ENCODE peak calls at places on chromosomes 4 and X, in ten cellular contexts. One of them, this sample, is unnamed.

GRCh38 chr4:185726931-185727330 is 85.1 kb downstream of the SORBS2 start:
- DNase-seq in RPMI7951: peak; percentile 25
- DNase-seq in Karpas-422: no peak
- DNase-seq in stomach: no peak
- DNase-seq in nucleus accumbens: no peak
- DNase-seq in RKO: no peak
- DNase-seq in right atrium auricular region: no peak
- DNase-seq in cardiac fibroblast: no peak
- DNase-seq in esophagus squamous epithelium: no peak
- DNase-seq in COR-L47: no peak
- DNase-seq in this sample: no peak

GRCh38 chr4:10506077-10506476 is 48.9 kb upstream of the ZNF518B start:
- DNase-seq in RPMI7951: no peak
- DNase-seq in Karpas-422: peak; percentile 41
- DNase-seq in stomach: no peak
- DNase-seq in nucleus accumbens: no peak
- DNase-seq in RKO: no peak
- DNase-seq in right atrium auricular region: no peak
- DNase-seq in cardiac fibroblast: no peak
- DNase-seq in esophagus squamous epithelium: no peak
- DNase-seq in COR-L47: no peak
- DNase-seq in this sample: peak; percentile 2

GRCh38 chr4:168487821-168488162 is 7.5 kb upstream of the DDX60L start:
- DNase-seq in RPMI7951: no peak
- DNase-seq in Karpas-422: no peak
- DNase-seq in stomach: no peak
- DNase-seq in nucleus accumbens: no peak
- DNase-seq in RKO: no peak
- DNase-seq in right atrium auricular region: no peak
- DNase-seq in cardiac fibroblast: no peak
- DNase-seq in esophagus squamous epithelium: no peak
- DNase-seq in COR-L47: no peak
- DNase-seq in this sample: no peak

GRCh38 chr4:16757080-16757521 is 141.3 kb downstream of the LDB2 start:
- DNase-seq in RPMI7951: peak; percentile 39
- DNase-seq in Karpas-422: no peak
- DNase-seq in stomach: no peak
- DNase-seq in nucleus accumbens: no peak
- DNase-seq in RKO: no peak
- DNase-seq in right atrium auricular region: no peak
- DNase-seq in cardiac fibroblast: peak; percentile 37
- DNase-seq in esophagus squamous epithelium: no peak
- DNase-seq in COR-L47: no peak
- DNase-seq in this sample: no peak

GRCh38 chrX:1521459-1521956 is 15.5 kb downstream of the P2RY8 start:
- DNase-seq in RPMI7951: no peak
- DNase-seq in Karpas-422: peak; percentile 97
- DNase-seq in stomach: no peak
- DNase-seq in nucleus accumbens: no peak
- DNase-seq in RKO: no peak
- DNase-seq in right atrium auricular region: peak; percentile 58
- DNase-seq in cardiac fibroblast: no peak
- DNase-seq in esophagus squamous epithelium: peak; percentile 44
- DNase-seq in COR-L47: no peak
- DNase-seq in this sample: peak; percentile 99

GRCh38 chr4:140450352-140450751 is 22.9 kb upstream of the CLGN start:
- DNase-seq in RPMI7951: no peak
- DNase-seq in Karpas-422: no peak
- DNase-seq in stomach: no peak
- DNase-seq in nucleus accumbens: no peak
- DNase-seq in RKO: no peak
- DNase-seq in right atrium auricular region: no peak
- DNase-seq in cardiac fibroblast: no peak
- DNase-seq in esophagus squamous epithelium: no peak
- DNase-seq in COR-L47: no peak
- DNase-seq in this sample: no peak

GRCh38 chrX:103554687-103555417 is 30.5 kb upstream of the TCEAL4 start:
- DNase-seq in RPMI7951: no peak
- DNase-seq in Karpas-422: peak; percentile 89
- DNase-seq in stomach: peak; percentile 56
- DNase-seq in nucleus accumbens: peak; percentile 26
- DNase-seq in RKO: no peak
- DNase-seq in right atrium auricular region: no peak
- DNase-seq in cardiac fibroblast: no peak
- DNase-seq in esophagus squamous epithelium: no peak
- DNase-seq in COR-L47: no peak
- DNase-seq in this sample: peak; percentile 78

GRCh38 chr4:10113362-10114047 is 3.1 kb downstream of the WDR1 start:
- DNase-seq in RPMI7951: no peak
- DNase-seq in Karpas-422: no peak
- DNase-seq in stomach: no peak
- DNase-seq in nucleus accumbens: no peak
- DNase-seq in RKO: no peak
- DNase-seq in right atrium auricular region: no peak
- DNase-seq in cardiac fibroblast: no peak
- DNase-seq in esophagus squamous epithelium: no peak
- DNase-seq in COR-L47: no peak
- DNase-seq in this sample: no peak

GRCh38 chr4:53233396-53233795 is 132.5 kb downstream of the SCFD2 start:
- DNase-seq in RPMI7951: no peak
- DNase-seq in Karpas-422: peak; percentile 5
- DNase-seq in stomach: no peak
- DNase-seq in nucleus accumbens: no peak
- DNase-seq in RKO: no peak
- DNase-seq in right atrium auricular region: no peak
- DNase-seq in cardiac fibroblast: peak; percentile 31
- DNase-seq in esophagus squamous epithelium: no peak
- DNase-seq in COR-L47: no peak
- DNase-seq in this sample: no peak

GRCh38 chr4:139734201-139734874 is 68.7 kb downstream of the MGST2 start:
- DNase-seq in RPMI7951: peak; percentile 54
- DNase-seq in Karpas-422: peak; percentile 76
- DNase-seq in stomach: no peak
- DNase-seq in nucleus accumbens: no peak
- DNase-seq in RKO: no peak
- DNase-seq in right atrium auricular region: peak; percentile 76
- DNase-seq in cardiac fibroblast: peak; percentile 85
- DNase-seq in esophagus squamous epithelium: no peak
- DNase-seq in COR-L47: peak; percentile 20
- DNase-seq in this sample: no peak

GRCh38 chr4:114108869-114109268 is 129.4 kb upstream of the ARSJ start:
- DNase-seq in RPMI7951: peak; percentile 82
- DNase-seq in Karpas-422: no peak
- DNase-seq in stomach: no peak
- DNase-seq in nucleus accumbens: no peak
- DNase-seq in RKO: peak; percentile 67
- DNase-seq in right atrium auricular region: no peak
- DNase-seq in cardiac fibroblast: peak; percentile 10
- DNase-seq in esophagus squamous epithelium: no peak
- DNase-seq in COR-L47: no peak
- DNase-seq in this sample: no peak

GRCh38 chr4:87118421-87118820 is 102.0 kb downstream of the KLHL8 start:
- DNase-seq in RPMI7951: no peak
- DNase-seq in Karpas-422: no peak
- DNase-seq in stomach: no peak
- DNase-seq in nucleus accumbens: no peak
- DNase-seq in RKO: no peak
- DNase-seq in right atrium auricular region: no peak
- DNase-seq in cardiac fibroblast: no peak
- DNase-seq in esophagus squamous epithelium: no peak
- DNase-seq in COR-L47: no peak
- DNase-seq in this sample: no peak

GRCh38 chr4:180565856-180566431 is 1677.3 kb upstream of the TENM3 start:
- DNase-seq in RPMI7951: no peak
- DNase-seq in Karpas-422: no peak
- DNase-seq in stomach: no peak
- DNase-seq in nucleus accumbens: no peak
- DNase-seq in RKO: no peak
- DNase-seq in right atrium auricular region: no peak
- DNase-seq in cardiac fibroblast: no peak
- DNase-seq in esophagus squamous epithelium: no peak
- DNase-seq in COR-L47: no peak
- DNase-seq in this sample: no peak

GRCh38 chr4:17702666-17703065 is 78.8 kb downstream of the FAM184B start:
- DNase-seq in RPMI7951: no peak
- DNase-seq in Karpas-422: no peak
- DNase-seq in stomach: no peak
- DNase-seq in nucleus accumbens: no peak
- DNase-seq in RKO: no peak
- DNase-seq in right atrium auricular region: no peak
- DNase-seq in cardiac fibroblast: no peak
- DNase-seq in esophagus squamous epithelium: no peak
- DNase-seq in COR-L47: no peak
- DNase-seq in this sample: no peak

GRCh38 chrX:15524417-15524816 is 23.8 kb downstream of the BMX start:
- DNase-seq in RPMI7951: peak; percentile 50
- DNase-seq in Karpas-422: no peak
- DNase-seq in stomach: no peak
- DNase-seq in nucleus accumbens: no peak
- DNase-seq in RKO: no peak
- DNase-seq in right atrium auricular region: no peak
- DNase-seq in cardiac fibroblast: peak; percentile 87
- DNase-seq in esophagus squamous epithelium: no peak
- DNase-seq in COR-L47: no peak
- DNase-seq in this sample: no peak

GRCh38 chrX:31420711-31421151 is 348.9 kb upstream of the FTHL17 start:
- DNase-seq in RPMI7951: no peak
- DNase-seq in Karpas-422: no peak
- DNase-seq in stomach: no peak
- DNase-seq in nucleus accumbens: no peak
- DNase-seq in RKO: no peak
- DNase-seq in right atrium auricular region: no peak
- DNase-seq in cardiac fibroblast: peak; percentile 54
- DNase-seq in esophagus squamous epithelium: no peak
- DNase-seq in COR-L47: no peak
- DNase-seq in this sample: no peak

GRCh38 chrX:16786791-16787735 is 797 bp downstream of the TXLNG start:
- DNase-seq in RPMI7951: no peak
- DNase-seq in Karpas-422: peak; percentile 78
- DNase-seq in stomach: no peak
- DNase-seq in nucleus accumbens: no peak
- DNase-seq in RKO: peak; percentile 69
- DNase-seq in right atrium auricular region: no peak
- DNase-seq in cardiac fibroblast: peak; percentile 27
- DNase-seq in esophagus squamous epithelium: no peak
- DNase-seq in COR-L47: peak; percentile 61
- DNase-seq in this sample: peak; percentile 40

GRCh38 chrX:22664826-22665225 is 334.9 kb upstream of the DDX53 start:
- DNase-seq in RPMI7951: no peak
- DNase-seq in Karpas-422: no peak
- DNase-seq in stomach: no peak
- DNase-seq in nucleus accumbens: no peak
- DNase-seq in RKO: no peak
- DNase-seq in right atrium auricular region: no peak
- DNase-seq in cardiac fibroblast: no peak
- DNase-seq in esophagus squamous epithelium: no peak
- DNase-seq in COR-L47: no peak
- DNase-seq in this sample: no peak

GRCh38 chr4:3869661-3870566 is 103.7 kb downstream of the ADRA2C start:
- DNase-seq in RPMI7951: no peak
- DNase-seq in Karpas-422: no peak
- DNase-seq in stomach: no peak
- DNase-seq in nucleus accumbens: no peak
- DNase-seq in RKO: no peak
- DNase-seq in right atrium auricular region: no peak
- DNase-seq in cardiac fibroblast: no peak
- DNase-seq in esophagus squamous epithelium: no peak
- DNase-seq in COR-L47: no peak
- DNase-seq in this sample: no peak

GRCh38 chr4:109005523-109005922 is 242.7 kb upstream of the ETNPPL start:
- DNase-seq in RPMI7951: peak; percentile 1
- DNase-seq in Karpas-422: no peak
- DNase-seq in stomach: no peak
- DNase-seq in nucleus accumbens: no peak
- DNase-seq in RKO: peak; percentile 7
- DNase-seq in right atrium auricular region: no peak
- DNase-seq in cardiac fibroblast: no peak
- DNase-seq in esophagus squamous epithelium: no peak
- DNase-seq in COR-L47: no peak
- DNase-seq in this sample: no peak

GRCh38 chrX:131146702-131147101 is 88.6 kb downstream of the ARHGAP36 start:
- DNase-seq in RPMI7951: no peak
- DNase-seq in Karpas-422: no peak
- DNase-seq in stomach: no peak
- DNase-seq in nucleus accumbens: no peak
- DNase-seq in RKO: no peak
- DNase-seq in right atrium auricular region: no peak
- DNase-seq in cardiac fibroblast: no peak
- DNase-seq in esophagus squamous epithelium: no peak
- DNase-seq in COR-L47: no peak
- DNase-seq in this sample: no peak

GRCh38 chr4:74661427-74662171 is 132.7 kb downstream of the BTC start:
- DNase-seq in RPMI7951: peak; percentile 69
- DNase-seq in Karpas-422: no peak
- DNase-seq in stomach: no peak
- DNase-seq in nucleus accumbens: no peak
- DNase-seq in RKO: peak; percentile 32
- DNase-seq in right atrium auricular region: no peak
- DNase-seq in cardiac fibroblast: peak; percentile 69
- DNase-seq in esophagus squamous epithelium: no peak
- DNase-seq in COR-L47: no peak
- DNase-seq in this sample: no peak

GRCh38 chr4:62252728-62253127 is 1052.6 kb downstream of the ADGRL3 start:
- DNase-seq in RPMI7951: no peak
- DNase-seq in Karpas-422: no peak
- DNase-seq in stomach: no peak
- DNase-seq in nucleus accumbens: no peak
- DNase-seq in RKO: no peak
- DNase-seq in right atrium auricular region: no peak
- DNase-seq in cardiac fibroblast: no peak
- DNase-seq in esophagus squamous epithelium: no peak
- DNase-seq in COR-L47: no peak
- DNase-seq in this sample: no peak

GRCh38 chrX:144275403-144275802 is 391.5 kb downstream of the UBE2NL start:
- DNase-seq in RPMI7951: peak; percentile 24
- DNase-seq in Karpas-422: no peak
- DNase-seq in stomach: no peak
- DNase-seq in nucleus accumbens: no peak
- DNase-seq in RKO: no peak
- DNase-seq in right atrium auricular region: no peak
- DNase-seq in cardiac fibroblast: no peak
- DNase-seq in esophagus squamous epithelium: no peak
- DNase-seq in COR-L47: peak; percentile 71
- DNase-seq in this sample: no peak